ENCODE peak calls at places on chromosomes 12 and 14, in ten cellular contexts. One of them, this sample, is unnamed.

GRCh38 chr14:63896278-63896720 is 43.5 kb downstream of the SYNE2 start:
- DNase-seq in progenitor cell of endocrine pancreas: no peak
- DNase-seq in WERI-Rb-1: no peak
- DNase-seq in WTC11: no peak
- DNase-seq in BE2C: peak
- DNase-seq in kidney: peak
- DNase-seq in BJ: peak
- DNase-seq in RWPE1: peak
- DNase-seq in activated CD8-positive, alpha-beta T cell treated with anti-CD3 and anti-CD28 coated beads for 36 hours: no peak
- DNase-seq in choroid plexus epithelial cell: peak
- DNase-seq in this sample: no peak

GRCh38 chr14:55438066-55438683 is 2.2 kb downstream of the TBPL2 start:
- DNase-seq in activated CD8-positive, alpha-beta T cell treated with anti-CD3 and anti-CD28 coated beads for 36 hours: peak
- DNase-seq in choroid plexus epithelial cell: peak
- DNase-seq in progenitor cell of endocrine pancreas: no peak
- DNase-seq in kidney: no peak
- DNase-seq in BJ: no peak
- DNase-seq in RWPE1: peak
- DNase-seq in WTC11: no peak
- DNase-seq in WERI-Rb-1: peak
- DNase-seq in BE2C: peak
- DNase-seq in this sample: peak

GRCh38 chr12:24754690-24755638 is 193.9 kb downstream of the BCAT1 start:
- DNase-seq in activated CD8-positive, alpha-beta T cell treated with anti-CD3 and anti-CD28 coated beads for 36 hours: no peak
- DNase-seq in kidney: no peak
- DNase-seq in WTC11: no peak
- DNase-seq in BJ: peak
- DNase-seq in progenitor cell of endocrine pancreas: no peak
- DNase-seq in WERI-Rb-1: no peak
- DNase-seq in BE2C: no peak
- DNase-seq in RWPE1: peak
- DNase-seq in choroid plexus epithelial cell: peak
- DNase-seq in this sample: no peak

GRCh38 chr14:44777567-44777966 is 184.2 kb downstream of the KLHL28 start:
- DNase-seq in progenitor cell of endocrine pancreas: no peak
- DNase-seq in activated CD8-positive, alpha-beta T cell treated with anti-CD3 and anti-CD28 coated beads for 36 hours: no peak
- DNase-seq in choroid plexus epithelial cell: no peak
- DNase-seq in WERI-Rb-1: no peak
- DNase-seq in RWPE1: no peak
- DNase-seq in kidney: no peak
- DNase-seq in BJ: no peak
- DNase-seq in WTC11: no peak
- DNase-seq in BE2C: no peak
- DNase-seq in this sample: no peak

GRCh38 chr14:54230645-54231044 is 166.2 kb upstream of the CDKN3 start:
- DNase-seq in RWPE1: no peak
- DNase-seq in BJ: no peak
- DNase-seq in WERI-Rb-1: no peak
- DNase-seq in WTC11: no peak
- DNase-seq in activated CD8-positive, alpha-beta T cell treated with anti-CD3 and anti-CD28 coated beads for 36 hours: no peak
- DNase-seq in BE2C: no peak
- DNase-seq in choroid plexus epithelial cell: no peak
- DNase-seq in progenitor cell of endocrine pancreas: no peak
- DNase-seq in kidney: no peak
- DNase-seq in this sample: no peak

GRCh38 chr14:69789118-69789640 is 7.9 kb downstream of the SLC10A1 start:
- DNase-seq in BE2C: no peak
- DNase-seq in WTC11: no peak
- DNase-seq in choroid plexus epithelial cell: no peak
- DNase-seq in kidney: no peak
- DNase-seq in WERI-Rb-1: no peak
- DNase-seq in progenitor cell of endocrine pancreas: no peak
- DNase-seq in RWPE1: peak
- DNase-seq in activated CD8-positive, alpha-beta T cell treated with anti-CD3 and anti-CD28 coated beads for 36 hours: no peak
- DNase-seq in BJ: no peak
- DNase-seq in this sample: no peak

GRCh38 chr12:22627351-22627750 is 2.4 kb downstream of the ETNK1 start:
- DNase-seq in BJ: no peak
- DNase-seq in progenitor cell of endocrine pancreas: no peak
- DNase-seq in choroid plexus epithelial cell: no peak
- DNase-seq in RWPE1: no peak
- DNase-seq in activated CD8-positive, alpha-beta T cell treated with anti-CD3 and anti-CD28 coated beads for 36 hours: no peak
- DNase-seq in WTC11: no peak
- DNase-seq in WERI-Rb-1: no peak
- DNase-seq in kidney: no peak
- DNase-seq in BE2C: no peak
- DNase-seq in this sample: no peak

GRCh38 chr14:73344304-73344703 is 107.0 kb downstream of the PAPLN start:
- DNase-seq in activated CD8-positive, alpha-beta T cell treated with anti-CD3 and anti-CD28 coated beads for 36 hours: no peak
- DNase-seq in BE2C: no peak
- DNase-seq in progenitor cell of endocrine pancreas: no peak
- DNase-seq in RWPE1: no peak
- DNase-seq in WERI-Rb-1: no peak
- DNase-seq in choroid plexus epithelial cell: no peak
- DNase-seq in kidney: no peak
- DNase-seq in WTC11: no peak
- DNase-seq in BJ: no peak
- DNase-seq in this sample: no peak

GRCh38 chr14:105858676-105859025 is 332.3 kb downstream of the TMEM121 start:
- DNase-seq in activated CD8-positive, alpha-beta T cell treated with anti-CD3 and anti-CD28 coated beads for 36 hours: no peak
- DNase-seq in WERI-Rb-1: peak
- DNase-seq in BE2C: peak
- DNase-seq in kidney: no peak
- DNase-seq in progenitor cell of endocrine pancreas: no peak
- DNase-seq in choroid plexus epithelial cell: no peak
- DNase-seq in WTC11: no peak
- DNase-seq in RWPE1: no peak
- DNase-seq in BJ: no peak
- DNase-seq in this sample: peak

GRCh38 chr12:108629156-108629555 is 4.5 kb downstream of the SELPLG start:
- DNase-seq in activated CD8-positive, alpha-beta T cell treated with anti-CD3 and anti-CD28 coated beads for 36 hours: peak
- DNase-seq in WTC11: no peak
- DNase-seq in RWPE1: no peak
- DNase-seq in BJ: no peak
- DNase-seq in progenitor cell of endocrine pancreas: no peak
- DNase-seq in BE2C: no peak
- DNase-seq in kidney: no peak
- DNase-seq in choroid plexus epithelial cell: no peak
- DNase-seq in WERI-Rb-1: no peak
- DNase-seq in this sample: no peak

GRCh38 chr12:131116437-131117117 is 162.9 kb downstream of the ADGRD1 start:
- DNase-seq in BJ: peak
- DNase-seq in progenitor cell of endocrine pancreas: no peak
- DNase-seq in kidney: peak
- DNase-seq in WERI-Rb-1: peak
- DNase-seq in activated CD8-positive, alpha-beta T cell treated with anti-CD3 and anti-CD28 coated beads for 36 hours: no peak
- DNase-seq in choroid plexus epithelial cell: peak
- DNase-seq in RWPE1: no peak
- DNase-seq in WTC11: peak
- DNase-seq in BE2C: peak
- DNase-seq in this sample: no peak
- TF ChIP-seq CTCF in BJ: peak
- TF ChIP-seq CTCF in progenitor cell of endocrine pancreas: peak
- TF ChIP-seq CTCF in kidney: peak
- TF ChIP-seq CTCF in WERI-Rb-1: peak
- TF ChIP-seq CTCF in activated CD8-positive, alpha-beta T cell treated with anti-CD3 and anti-CD28 coated beads for 36 hours: peak
- TF ChIP-seq CTCF in choroid plexus epithelial cell: peak
- TF ChIP-seq CTCF in RWPE1: peak
- TF ChIP-seq CTCF in WTC11: no peak
- TF ChIP-seq CTCF in BE2C: peak
- TF ChIP-seq CTCF in this sample: no peak

GRCh38 chr12:14618990-14619389 is 51.3 kb upstream of the PLBD1 start:
- DNase-seq in kidney: no peak
- DNase-seq in activated CD8-positive, alpha-beta T cell treated with anti-CD3 and anti-CD28 coated beads for 36 hours: no peak
- DNase-seq in WERI-Rb-1: peak
- DNase-seq in RWPE1: peak
- DNase-seq in choroid plexus epithelial cell: peak
- DNase-seq in BE2C: no peak
- DNase-seq in BJ: no peak
- DNase-seq in progenitor cell of endocrine pancreas: no peak
- DNase-seq in WTC11: no peak
- DNase-seq in this sample: no peak
- TF ChIP-seq CTCF in kidney: peak
- TF ChIP-seq CTCF in activated CD8-positive, alpha-beta T cell treated with anti-CD3 and anti-CD28 coated beads for 36 hours: no peak
- TF ChIP-seq CTCF in WERI-Rb-1: peak
- TF ChIP-seq CTCF in RWPE1: no peak
- TF ChIP-seq CTCF in choroid plexus epithelial cell: peak
- TF ChIP-seq CTCF in BE2C: peak
- TF ChIP-seq CTCF in BJ: peak
- TF ChIP-seq CTCF in progenitor cell of endocrine pancreas: peak
- TF ChIP-seq CTCF in WTC11: no peak
- TF ChIP-seq CTCF in this sample: no peak

GRCh38 chr12:95848575-95849388 is 10.0 kb upstream of the SNRPF start:
- DNase-seq in WERI-Rb-1: peak
- DNase-seq in activated CD8-positive, alpha-beta T cell treated with anti-CD3 and anti-CD28 coated beads for 36 hours: peak
- DNase-seq in BE2C: no peak
- DNase-seq in WTC11: no peak
- DNase-seq in BJ: no peak
- DNase-seq in choroid plexus epithelial cell: peak
- DNase-seq in progenitor cell of endocrine pancreas: no peak
- DNase-seq in kidney: no peak
- DNase-seq in RWPE1: peak
- DNase-seq in this sample: no peak
- TF ChIP-seq CTCF in WERI-Rb-1: peak
- TF ChIP-seq CTCF in activated CD8-positive, alpha-beta T cell treated with anti-CD3 and anti-CD28 coated beads for 36 hours: peak
- TF ChIP-seq CTCF in BE2C: peak
- TF ChIP-seq CTCF in WTC11: no peak
- TF ChIP-seq CTCF in BJ: peak
- TF ChIP-seq CTCF in choroid plexus epithelial cell: peak
- TF ChIP-seq CTCF in progenitor cell of endocrine pancreas: peak
- TF ChIP-seq CTCF in kidney: peak
- TF ChIP-seq CTCF in RWPE1: peak
- TF ChIP-seq CTCF in this sample: no peak

DNA sequence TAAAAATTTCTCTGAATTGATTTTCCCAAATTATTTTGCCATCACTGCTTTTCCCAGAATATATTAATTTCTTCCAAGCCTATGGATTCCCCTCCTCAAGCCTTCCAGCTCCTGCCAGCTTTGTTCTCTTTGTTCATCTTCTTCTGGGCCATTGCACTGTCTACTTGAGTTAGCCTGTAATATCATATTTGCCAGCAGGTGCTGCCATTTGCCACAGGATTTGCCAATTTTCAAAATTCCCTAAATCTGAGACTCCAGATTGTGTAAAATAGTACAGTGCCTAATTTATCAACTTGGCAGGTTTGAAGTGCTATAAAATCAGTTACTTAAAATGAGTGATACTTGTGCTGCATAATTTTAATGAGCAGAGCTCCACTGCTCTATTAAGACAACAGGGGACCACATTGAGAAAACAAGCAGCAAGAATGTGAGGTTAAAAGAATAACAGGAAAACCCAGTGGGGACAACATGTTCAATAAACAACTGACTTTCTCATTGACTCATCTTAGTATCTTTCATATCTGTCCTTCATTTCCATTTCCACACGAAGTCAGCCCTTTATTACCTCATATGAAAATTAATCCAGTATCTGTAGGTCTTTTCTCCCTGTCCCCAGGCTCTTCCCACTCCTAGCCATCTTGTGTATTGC is 84.6 kb upstream of the CCDC196 start:
- DNase-seq in BE2C: peak
- DNase-seq in kidney: no peak
- DNase-seq in progenitor cell of endocrine pancreas: no peak
- DNase-seq in RWPE1: peak
- DNase-seq in choroid plexus epithelial cell: peak
- DNase-seq in WERI-Rb-1: no peak
- DNase-seq in BJ: no peak
- DNase-seq in WTC11: no peak
- DNase-seq in activated CD8-positive, alpha-beta T cell treated with anti-CD3 and anti-CD28 coated beads for 36 hours: no peak
- DNase-seq in this sample: no peak
- TF ChIP-seq CTCF in BE2C: peak
- TF ChIP-seq CTCF in kidney: peak
- TF ChIP-seq CTCF in progenitor cell of endocrine pancreas: peak
- TF ChIP-seq CTCF in RWPE1: peak
- TF ChIP-seq CTCF in choroid plexus epithelial cell: peak
- TF ChIP-seq CTCF in WERI-Rb-1: peak
- TF ChIP-seq CTCF in BJ: peak
- TF ChIP-seq CTCF in WTC11: no peak
- TF ChIP-seq CTCF in activated CD8-positive, alpha-beta T cell treated with anti-CD3 and anti-CD28 coated beads for 36 hours: peak
- TF ChIP-seq CTCF in this sample: peak

GRCh38 chr12:27780612-27781408 is 774 bp upstream of the MANSC4 start:
- DNase-seq in activated CD8-positive, alpha-beta T cell treated with anti-CD3 and anti-CD28 coated beads for 36 hours: peak
- DNase-seq in BE2C: peak
- DNase-seq in RWPE1: peak
- DNase-seq in WTC11: peak
- DNase-seq in WERI-Rb-1: peak
- DNase-seq in kidney: no peak
- DNase-seq in progenitor cell of endocrine pancreas: peak
- DNase-seq in BJ: no peak
- DNase-seq in choroid plexus epithelial cell: peak
- DNase-seq in this sample: no peak

GRCh38 chr12:27779416-27779815 is 617 bp upstream of the KLHL42 start:
- DNase-seq in kidney: peak
- DNase-seq in WTC11: peak
- DNase-seq in RWPE1: no peak
- DNase-seq in BE2C: peak
- DNase-seq in choroid plexus epithelial cell: peak
- DNase-seq in BJ: no peak
- DNase-seq in activated CD8-positive, alpha-beta T cell treated with anti-CD3 and anti-CD28 coated beads for 36 hours: peak
- DNase-seq in WERI-Rb-1: peak
- DNase-seq in progenitor cell of endocrine pancreas: peak
- DNase-seq in this sample: peak

GRCh38 chr12:27779837-27780611 is at the start of the genes KLHL42 and MANSC4:
- DNase-seq in choroid plexus epithelial cell: peak
- DNase-seq in WERI-Rb-1: peak
- DNase-seq in activated CD8-positive, alpha-beta T cell treated with anti-CD3 and anti-CD28 coated beads for 36 hours: peak
- DNase-seq in kidney: peak
- DNase-seq in WTC11: peak
- DNase-seq in RWPE1: peak
- DNase-seq in BJ: peak
- DNase-seq in BE2C: peak
- DNase-seq in progenitor cell of endocrine pancreas: peak
- DNase-seq in this sample: peak

GRCh38 chr12:27782481-27782880 is 2.4 kb upstream of the MANSC4 start:
- DNase-seq in BJ: no peak
- DNase-seq in activated CD8-positive, alpha-beta T cell treated with anti-CD3 and anti-CD28 coated beads for 36 hours: no peak
- DNase-seq in BE2C: no peak
- DNase-seq in progenitor cell of endocrine pancreas: no peak
- DNase-seq in WTC11: no peak
- DNase-seq in choroid plexus epithelial cell: no peak
- DNase-seq in kidney: no peak
- DNase-seq in RWPE1: no peak
- DNase-seq in WERI-Rb-1: no peak
- DNase-seq in this sample: no peak

GRCh38 chr12:27781680-27782079 is 1.6 kb upstream of the MANSC4 start:
- DNase-seq in activated CD8-positive, alpha-beta T cell treated with anti-CD3 and anti-CD28 coated beads for 36 hours: no peak
- DNase-seq in WERI-Rb-1: no peak
- DNase-seq in BE2C: no peak
- DNase-seq in WTC11: no peak
- DNase-seq in progenitor cell of endocrine pancreas: no peak
- DNase-seq in RWPE1: no peak
- DNase-seq in kidney: no peak
- DNase-seq in BJ: no peak
- DNase-seq in choroid plexus epithelial cell: peak
- DNase-seq in this sample: no peak
- TF ChIP-seq CTCF in activated CD8-positive, alpha-beta T cell treated with anti-CD3 and anti-CD28 coated beads for 36 hours: no peak
- TF ChIP-seq CTCF in WERI-Rb-1: no peak
- TF ChIP-seq CTCF in BE2C: no peak
- TF ChIP-seq CTCF in WTC11: no peak
- TF ChIP-seq CTCF in progenitor cell of endocrine pancreas: no peak
- TF ChIP-seq CTCF in RWPE1: no peak
- TF ChIP-seq CTCF in kidney: no peak
- TF ChIP-seq CTCF in BJ: no peak
- TF ChIP-seq CTCF in choroid plexus epithelial cell: no peak
- TF ChIP-seq CTCF in this sample: no peak

This sample was measured in GM13976.